ENCODE peak calls at places on chromosomes 3 and 15, in five cellular contexts. Q is fibroblast of pulmonary artery; E is stimulated activated naive CD4-positive, alpha-beta T cell; D is stimulated activated CD4-positive, alpha-beta T cell treated with anti-CD3 and anti-CD28 coated beads, Interleukin-15, amount 100 ng/mL, for 1 hour; Y is H9. J is an unnamed sample.

GRCh38 chr3:11717301-11717700 is 73.6 kb upstream of the VGLL4 start:
- DNase-seq in Q (peak), E (no peak), D (no peak), Y (no peak), J (no peak)

GRCh38 chr15:75648156-75649000 is 666 bp downstream of the SNX33 start:
- DNase-seq in Q (peak), E (no peak), D (no peak), Y (peak), J (no peak)

GRCh38 chr3:50267280-50267913 is 1.6 kb upstream of the SEMA3B start:
- DNase-seq in Q (peak), E (no peak), D (no peak), Y (no peak), J (no peak)

GRCh38 chr15:68885070-68885469 is 45.3 kb upstream of the SPESP1 start:
- DNase-seq in Q (peak), E (no peak), D (no peak), Y (peak), J (no peak)

GRCh38 chr3:139540686-139541085 is 1.1 kb upstream of the RBP1 start:
- DNase-seq in Q (no peak), E (no peak), D (no peak), Y (no peak), J (no peak)

GRCh38 chr3:157026091-157026490 is 133.9 kb downstream of the CCNL1 start:
- DNase-seq in Q (no peak), E (no peak), D (no peak), Y (no peak), J (no peak)

GRCh38 chr3:143367171-143367570 is 247.6 kb downstream of the CHST2 start:
- DNase-seq in Q (no peak), E (no peak), D (no peak), Y (no peak), J (no peak)

GRCh38 chr3:176926034-176926433 is 271.2 kb downstream of the TBL1XR1 start:
- DNase-seq in Q (no peak), E (no peak), D (no peak), Y (no peak), J (no peak)

GRCh38 chr15:75723171-75723846 is 10.7 kb upstream of the CSPG4 start:
- DNase-seq in Q (no peak), E (no peak), D (no peak), Y (no peak), J (no peak)

GRCh38 chr15:80779658-80780415 is 667 bp downstream of the CEMIP start:
- DNase-seq in Q (peak), E (no peak), D (no peak), Y (peak), J (no peak)

GRCh38 chr15:98856540-98856907 is 151.1 kb downstream of the PGPEP1L start:
- DNase-seq in Q (peak), E (no peak), D (no peak), Y (no peak), J (no peak)

GRCh38 chr15:38035701-38036100 is 101.3 kb downstream of the TMCO5A start:
- DNase-seq in Q (peak), E (no peak), D (no peak), Y (no peak), J (no peak)

GRCh38 chr3:102741105-102741504 is 306.3 kb downstream of the ZPLD1 start:
- DNase-seq in Q (no peak), E (no peak), D (no peak), Y (peak), J (no peak)

GRCh38 chr3:193970773-193971206 is 165.2 kb upstream of the HES1 start:
- DNase-seq in Q (no peak), E (no peak), D (no peak), Y (no peak), J (no peak)

GRCh38 chr3:135229018-135229495 is 434.0 kb downstream of the EPHB1 start:
- DNase-seq in Q (no peak), E (no peak), D (no peak), Y (peak), J (no peak)

GRCh38 chr3:190318666-190319065 is 3.6 kb downstream of the CLDN1 start:
- DNase-seq in Q (no peak), E (no peak), D (no peak), Y (no peak), J (no peak)

GRCh38 chr15:48096813-48097212 is 24.0 kb upstream of the SLC24A5 start:
- DNase-seq in Q (peak), E (no peak), D (no peak), Y (no peak), J (no peak)

GRCh38 chr3:28039234-28039633 is 202.2 kb upstream of the CMC1 start:
- DNase-seq in Q (no peak), E (no peak), D (no peak), Y (no peak), J (no peak)

GRCh38 chr3:142244056-142244455 is 18.7 kb upstream of the GK5 start:
- DNase-seq in Q (no peak), E (no peak), D (no peak), Y (no peak), J (no peak)